ENCODE peak calls at places on chromosomes 1 and 21, in five cellular contexts. One of them, this sample, is unnamed.

GRCh38 chr1:21635138-21635535 is 34.0 kb downstream of the RAP1GAP start:
- DNase-seq in heart right ventricle: no peak
- DNase-seq in adrenal gland: no peak
- DNase-seq in RWPE1: no peak
- DNase-seq in psoas muscle: no peak
- DNase-seq in this sample: no peak

GRCh38 chr1:157252473-157252872 is 114.3 kb upstream of the ETV3 start:
- DNase-seq in heart right ventricle: no peak
- DNase-seq in adrenal gland: no peak
- DNase-seq in RWPE1: no peak
- DNase-seq in psoas muscle: no peak
- DNase-seq in this sample: no peak

GRCh38 chr1:18581420-18581880 is 49.2 kb upstream of the PAX7 start:
- DNase-seq in heart right ventricle: no peak
- DNase-seq in adrenal gland: no peak
- DNase-seq in RWPE1: peak; percentile 45
- DNase-seq in psoas muscle: peak; percentile 27
- DNase-seq in this sample: peak; percentile 52

GRCh38 chr21:41750051-41750450 is 16.8 kb downstream of the RIPK4 start:
- DNase-seq in heart right ventricle: no peak
- DNase-seq in adrenal gland: no peak
- DNase-seq in RWPE1: no peak
- DNase-seq in psoas muscle: no peak
- DNase-seq in this sample: no peak

GRCh38 chr1:70405780-70406416 is 5.2 kb upstream of the CTH start:
- DNase-seq in heart right ventricle: no peak
- DNase-seq in adrenal gland: no peak
- DNase-seq in RWPE1: no peak
- DNase-seq in psoas muscle: no peak
- DNase-seq in this sample: no peak

GRCh38 chr21:36553406-36553805 is 73.5 kb upstream of the CLDN14 start:
- DNase-seq in heart right ventricle: no peak
- DNase-seq in adrenal gland: no peak
- DNase-seq in RWPE1: no peak
- DNase-seq in psoas muscle: no peak
- DNase-seq in this sample: no peak

GRCh38 chr1:43632135-43632670 is 17.7 kb upstream of the KDM4A start:
- DNase-seq in heart right ventricle: no peak
- DNase-seq in adrenal gland: no peak
- DNase-seq in RWPE1: no peak
- DNase-seq in psoas muscle: no peak
- DNase-seq in this sample: no peak

GRCh38 chr1:1393014-1393413 is 6.1 kb downstream of the CCNL2 start:
- DNase-seq in heart right ventricle: no peak
- DNase-seq in adrenal gland: no peak
- DNase-seq in RWPE1: no peak
- DNase-seq in psoas muscle: no peak
- DNase-seq in this sample: no peak

GRCh38 chr1:66275083-66275482 is 258.9 kb upstream of the SGIP1 start:
- DNase-seq in heart right ventricle: no peak
- DNase-seq in adrenal gland: no peak
- DNase-seq in RWPE1: no peak
- DNase-seq in psoas muscle: no peak
- DNase-seq in this sample: no peak

GRCh38 chr21:20741445-20741844 is 256.8 kb upstream of the NCAM2 start:
- DNase-seq in heart right ventricle: no peak
- DNase-seq in adrenal gland: no peak
- DNase-seq in RWPE1: no peak
- DNase-seq in psoas muscle: no peak
- DNase-seq in this sample: no peak

GRCh38 chr21:20737227-20737626 is 261.0 kb upstream of the NCAM2 start:
- DNase-seq in heart right ventricle: no peak
- DNase-seq in adrenal gland: no peak
- DNase-seq in RWPE1: no peak
- DNase-seq in psoas muscle: no peak
- DNase-seq in this sample: no peak

GRCh38 chr21:20739421-20739820 is 258.8 kb upstream of the NCAM2 start:
- DNase-seq in heart right ventricle: no peak
- DNase-seq in adrenal gland: no peak
- DNase-seq in RWPE1: peak; percentile 4
- DNase-seq in psoas muscle: no peak
- DNase-seq in this sample: no peak
- TF ChIP-seq CTCF in heart right ventricle: no peak
- TF ChIP-seq CTCF in adrenal gland: no peak
- TF ChIP-seq CTCF in RWPE1: no peak
- TF ChIP-seq CTCF in psoas muscle: no peak
- TF ChIP-seq CTCF in this sample: no peak

GRCh38 chr21:16978309-16978895 is 534.4 kb upstream of the CXADR start:
- DNase-seq in heart right ventricle: no peak
- DNase-seq in adrenal gland: no peak
- DNase-seq in RWPE1: no peak
- DNase-seq in psoas muscle: no peak
- DNase-seq in this sample: no peak

GRCh38 chr21:16979574-16979973 is 533.3 kb upstream of the CXADR start:
- DNase-seq in heart right ventricle: no peak
- DNase-seq in adrenal gland: no peak
- DNase-seq in RWPE1: no peak
- DNase-seq in psoas muscle: no peak
- DNase-seq in this sample: no peak

DNA sequence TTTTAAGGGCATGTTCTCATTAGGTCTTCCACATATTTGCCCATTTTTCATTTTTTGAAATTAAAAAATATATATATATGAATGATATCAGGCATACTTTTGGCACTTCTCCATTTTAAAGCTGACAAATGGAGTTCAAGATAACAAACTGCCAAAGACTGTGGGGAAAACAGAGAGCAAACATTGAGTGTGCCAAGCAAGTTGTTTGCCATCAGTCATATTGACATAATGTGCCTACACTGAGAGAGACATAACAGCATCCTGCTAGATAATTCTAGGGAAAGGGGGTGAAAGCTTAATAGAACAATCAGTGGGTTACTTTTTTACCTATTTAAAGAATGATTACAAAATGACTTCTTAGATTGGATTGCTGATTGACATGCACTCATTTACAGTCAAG is 529.4 kb upstream of the CXADR start:
- DNase-seq in heart right ventricle: no peak
- DNase-seq in adrenal gland: no peak
- DNase-seq in RWPE1: no peak
- DNase-seq in psoas muscle: no peak
- DNase-seq in this sample: no peak
- H3K27ac ChIP-seq in heart right ventricle: no peak overlapping the region
- H3K27ac ChIP-seq in adrenal gland: no peak overlapping the region
- H3K27ac ChIP-seq in RWPE1: no peak overlapping the region
- H3K27ac ChIP-seq in psoas muscle: no peak overlapping the region
- H3K27ac ChIP-seq in this sample: no peak overlapping the region

GRCh38 chr1:13465515-13465914 is 48.3 kb downstream of the LRRC38 start:
- DNase-seq in heart right ventricle: no peak
- DNase-seq in adrenal gland: no peak
- DNase-seq in RWPE1: no peak
- DNase-seq in psoas muscle: no peak
- DNase-seq in this sample: no peak

DNA sequence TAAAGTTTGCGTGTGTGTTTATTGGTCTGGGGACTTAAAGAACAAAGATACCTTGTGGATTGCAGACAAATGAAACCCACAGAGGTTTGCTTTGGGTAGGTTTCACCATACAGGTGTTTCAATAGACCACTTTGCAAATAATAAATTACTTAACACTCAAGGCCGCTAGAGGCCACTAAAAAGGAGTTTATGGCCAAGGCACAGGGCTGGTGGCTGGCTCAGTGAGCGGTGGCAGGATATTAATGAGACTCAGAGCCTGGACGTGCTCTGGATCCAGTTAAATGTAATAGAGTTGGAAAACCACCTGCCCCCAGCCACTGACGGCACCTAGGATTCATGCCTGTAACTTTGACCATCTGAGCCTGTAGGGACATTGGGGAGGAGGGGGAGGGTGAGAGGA is 44.5 kb downstream of the LRRC38 start:
- DNase-seq in heart right ventricle: no peak
- DNase-seq in adrenal gland: peak; percentile 27
- DNase-seq in RWPE1: peak; percentile 42
- DNase-seq in psoas muscle: peak; percentile 23
- DNase-seq in this sample: no peak
- TF ChIP-seq CTCF in heart right ventricle: no peak
- TF ChIP-seq CTCF in adrenal gland: peak; percentile 43
- TF ChIP-seq CTCF in RWPE1: peak; percentile 46
- TF ChIP-seq CTCF in psoas muscle: peak; percentile 43
- TF ChIP-seq CTCF in this sample: no peak

GRCh38 chr1:51623025-51623424 is 6.1 kb downstream of the OSBPL9 start:
- DNase-seq in heart right ventricle: no peak
- DNase-seq in adrenal gland: no peak
- DNase-seq in RWPE1: no peak
- DNase-seq in psoas muscle: no peak
- DNase-seq in this sample: no peak

GRCh38 chr1:51622455-51622913 is 5.6 kb downstream of the OSBPL9 start:
- DNase-seq in heart right ventricle: peak; percentile 18
- DNase-seq in adrenal gland: peak; percentile 71
- DNase-seq in RWPE1: peak; percentile 69
- DNase-seq in psoas muscle: peak; percentile 70
- DNase-seq in this sample: no peak

GRCh38 chr1:51624851-51625250 is 8.0 kb downstream of the OSBPL9 start:
- DNase-seq in heart right ventricle: no peak
- DNase-seq in adrenal gland: no peak
- DNase-seq in RWPE1: no peak
- DNase-seq in psoas muscle: no peak
- DNase-seq in this sample: no peak

GRCh38 chr1:51621841-51622454 is 5.1 kb downstream of the OSBPL9 start:
- DNase-seq in heart right ventricle: no peak
- DNase-seq in adrenal gland: no peak
- DNase-seq in RWPE1: no peak
- DNase-seq in psoas muscle: no peak
- DNase-seq in this sample: no peak

DNA sequence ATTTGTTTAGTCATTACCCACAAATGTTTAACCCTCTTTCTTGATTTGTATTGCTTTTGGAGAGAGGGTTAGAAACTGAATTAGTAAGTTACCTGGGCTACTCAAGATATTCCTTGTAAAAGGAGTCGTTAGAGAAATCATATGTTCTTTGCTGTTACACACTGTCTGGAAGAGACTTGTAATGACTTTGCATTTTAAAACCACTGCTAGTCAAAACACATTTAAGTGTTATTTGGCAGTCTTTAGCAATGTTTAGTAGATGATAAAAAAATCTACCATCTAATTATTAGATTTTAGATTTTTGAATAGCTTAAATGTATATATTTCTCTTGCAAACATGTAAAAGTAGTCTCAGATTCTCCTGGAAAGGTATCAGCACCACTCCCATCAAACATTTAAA is 6.6 kb downstream of the OSBPL9 start:
- DNase-seq in heart right ventricle: no peak
- DNase-seq in adrenal gland: no peak
- DNase-seq in RWPE1: no peak
- DNase-seq in psoas muscle: no peak
- DNase-seq in this sample: no peak
- H3K27ac ChIP-seq in heart right ventricle: peak overlapping the region; percentile 49
- H3K27ac ChIP-seq in adrenal gland: no peak overlapping the region
- H3K27ac ChIP-seq in RWPE1: no peak overlapping the region
- H3K27ac ChIP-seq in psoas muscle: peak overlapping the region; percentile 97
- H3K27ac ChIP-seq in this sample: no peak overlapping the region

GRCh38 chr1:93729502-93729901 is 47.9 kb upstream of the BCAR3 start:
- DNase-seq in heart right ventricle: no peak
- DNase-seq in adrenal gland: no peak
- DNase-seq in RWPE1: no peak
- DNase-seq in psoas muscle: no peak
- DNase-seq in this sample: no peak

GRCh38 chr1:93734999-93735398 is 53.4 kb upstream of the BCAR3 start:
- DNase-seq in heart right ventricle: no peak
- DNase-seq in adrenal gland: no peak
- DNase-seq in RWPE1: no peak
- DNase-seq in psoas muscle: no peak
- DNase-seq in this sample: no peak

GRCh38 chr1:93730621-93731020 is 49.0 kb upstream of the BCAR3 start:
- DNase-seq in heart right ventricle: no peak
- DNase-seq in adrenal gland: no peak
- DNase-seq in RWPE1: no peak
- DNase-seq in psoas muscle: no peak
- DNase-seq in this sample: no peak

GRCh38 chr1:93733340-93733739 is 51.7 kb upstream of the BCAR3 start:
- DNase-seq in heart right ventricle: no peak
- DNase-seq in adrenal gland: no peak
- DNase-seq in RWPE1: no peak
- DNase-seq in psoas muscle: no peak
- DNase-seq in this sample: no peak

GRCh38 chr1:93732514-93732913 is 50.9 kb upstream of the BCAR3 start:
- DNase-seq in heart right ventricle: no peak
- DNase-seq in adrenal gland: no peak
- DNase-seq in RWPE1: no peak
- DNase-seq in psoas muscle: no peak
- DNase-seq in this sample: no peak
- TF ChIP-seq CTCF in heart right ventricle: no peak
- TF ChIP-seq CTCF in adrenal gland: no peak
- TF ChIP-seq CTCF in RWPE1: no peak
- TF ChIP-seq CTCF in psoas muscle: no peak
- TF ChIP-seq CTCF in this sample: peak; percentile 7

GRCh38 chr21:46059195-46059594 is 38.7 kb upstream of the COL6A2 start:
- DNase-seq in heart right ventricle: no peak
- DNase-seq in adrenal gland: no peak
- DNase-seq in RWPE1: no peak
- DNase-seq in psoas muscle: no peak
- DNase-seq in this sample: peak; percentile 21

GRCh38 chr21:46056450-46056903 is 41.4 kb upstream of the COL6A2 start:
- DNase-seq in heart right ventricle: peak; percentile 63
- DNase-seq in adrenal gland: peak; percentile 87
- DNase-seq in RWPE1: no peak
- DNase-seq in psoas muscle: peak; percentile 87
- DNase-seq in this sample: peak; percentile 53

GRCh38 chr21:46057111-46057709 is 40.7 kb upstream of the COL6A2 start:
- DNase-seq in heart right ventricle: no peak
- DNase-seq in adrenal gland: no peak
- DNase-seq in RWPE1: no peak
- DNase-seq in psoas muscle: no peak
- DNase-seq in this sample: peak; percentile 35

GRCh38 chr21:46058339-46059145 is 39.4 kb upstream of the COL6A2 start:
- DNase-seq in heart right ventricle: no peak
- DNase-seq in adrenal gland: no peak
- DNase-seq in RWPE1: no peak
- DNase-seq in psoas muscle: no peak
- DNase-seq in this sample: peak; percentile 20

GRCh38 chr21:46057710-46058241 is 40.1 kb upstream of the COL6A2 start:
- DNase-seq in heart right ventricle: no peak
- DNase-seq in adrenal gland: no peak
- DNase-seq in RWPE1: no peak
- DNase-seq in psoas muscle: no peak
- DNase-seq in this sample: peak; percentile 28
- H3K27ac ChIP-seq in heart right ventricle: peak overlapping the region; percentile 89
- H3K27ac ChIP-seq in adrenal gland: no peak overlapping the region
- H3K27ac ChIP-seq in RWPE1: no peak overlapping the region
- H3K27ac ChIP-seq in psoas muscle: peak overlapping the region; percentile 64
- H3K27ac ChIP-seq in this sample: peak overlapping the region; percentile 80

GRCh38 chr1:226324479-226324878 is 15.5 kb upstream of the LIN9 start:
- DNase-seq in heart right ventricle: no peak
- DNase-seq in adrenal gland: no peak
- DNase-seq in RWPE1: no peak
- DNase-seq in psoas muscle: no peak
- DNase-seq in this sample: no peak
- TF ChIP-seq CTCF in heart right ventricle: no peak
- TF ChIP-seq CTCF in adrenal gland: no peak
- TF ChIP-seq CTCF in RWPE1: no peak
- TF ChIP-seq CTCF in psoas muscle: no peak
- TF ChIP-seq CTCF in this sample: no peak

This sample was measured in lower lobe of right lung.